ENCODE peak calls at places on chromosomes 11 and 22, in ten cellular contexts. One of them, this sample, is unnamed.

GRCh38 chr11:4393209-4394196 is at the start of gene TRIM21:
- DNase-seq in AG04450: peak
- DNase-seq in heart right ventricle: peak
- DNase-seq in thoracic aorta: peak
- DNase-seq in body of pancreas: peak
- DNase-seq in stomach: peak
- DNase-seq in heart left ventricle: peak
- DNase-seq in ovary: peak
- DNase-seq in dorsolateral prefrontal cortex: peak
- DNase-seq in right lobe of liver: peak
- DNase-seq in this sample: peak

GRCh38 chr22:40009953-40010751 is 15.4 kb downstream of the FAM83F start:
- DNase-seq in stomach: no peak
- DNase-seq in heart left ventricle: no peak
- DNase-seq in ovary: no peak
- DNase-seq in thoracic aorta: no peak
- DNase-seq in dorsolateral prefrontal cortex: no peak
- DNase-seq in AG04450: no peak
- DNase-seq in heart right ventricle: no peak
- DNase-seq in body of pancreas: no peak
- DNase-seq in right lobe of liver: no peak
- DNase-seq in this sample: no peak

GRCh38 chr22:47448231-47449035 is 686.0 kb downstream of the TBC1D22A start:
- DNase-seq in right lobe of liver: no peak
- DNase-seq in thoracic aorta: no peak
- DNase-seq in body of pancreas: no peak
- DNase-seq in dorsolateral prefrontal cortex: no peak
- DNase-seq in ovary: no peak
- DNase-seq in heart left ventricle: no peak
- DNase-seq in stomach: no peak
- DNase-seq in AG04450: no peak
- DNase-seq in heart right ventricle: no peak
- DNase-seq in this sample: peak

GRCh38 chr11:126277780-126278179 is 5.1 kb upstream of the TIRAP start:
- DNase-seq in stomach: no peak
- DNase-seq in ovary: no peak
- DNase-seq in heart right ventricle: no peak
- DNase-seq in body of pancreas: no peak
- DNase-seq in heart left ventricle: no peak
- DNase-seq in AG04450: no peak
- DNase-seq in dorsolateral prefrontal cortex: no peak
- DNase-seq in right lobe of liver: peak
- DNase-seq in thoracic aorta: no peak
- DNase-seq in this sample: no peak

GRCh38 chr11:125903753-125904659 is at the start of gene DDX25:
- DNase-seq in heart right ventricle: no peak
- DNase-seq in right lobe of liver: no peak
- DNase-seq in body of pancreas: no peak
- DNase-seq in heart left ventricle: no peak
- DNase-seq in stomach: no peak
- DNase-seq in thoracic aorta: no peak
- DNase-seq in ovary: no peak
- DNase-seq in dorsolateral prefrontal cortex: peak
- DNase-seq in AG04450: no peak
- DNase-seq in this sample: no peak

GRCh38 chr11:73454987-73455386 is 78.8 kb downstream of the RELT start:
- DNase-seq in heart left ventricle: no peak
- DNase-seq in ovary: no peak
- DNase-seq in dorsolateral prefrontal cortex: peak
- DNase-seq in heart right ventricle: no peak
- DNase-seq in thoracic aorta: no peak
- DNase-seq in right lobe of liver: no peak
- DNase-seq in body of pancreas: no peak
- DNase-seq in stomach: no peak
- DNase-seq in AG04450: no peak
- DNase-seq in this sample: no peak

GRCh38 chr22:50729391-50730012 is 8.5 kb upstream of the ACR start:
- DNase-seq in heart left ventricle: peak
- DNase-seq in ovary: peak
- DNase-seq in heart right ventricle: no peak
- DNase-seq in thoracic aorta: no peak
- DNase-seq in body of pancreas: no peak
- DNase-seq in stomach: no peak
- DNase-seq in dorsolateral prefrontal cortex: peak
- DNase-seq in AG04450: no peak
- DNase-seq in right lobe of liver: no peak
- DNase-seq in this sample: no peak

GRCh38 chr11:59666969-59667368 is 1.9 kb downstream of the PATL1 start:
- DNase-seq in heart right ventricle: no peak
- DNase-seq in body of pancreas: no peak
- DNase-seq in thoracic aorta: no peak
- DNase-seq in dorsolateral prefrontal cortex: no peak
- DNase-seq in stomach: no peak
- DNase-seq in ovary: no peak
- DNase-seq in AG04450: no peak
- DNase-seq in right lobe of liver: no peak
- DNase-seq in heart left ventricle: no peak
- DNase-seq in this sample: no peak

GRCh38 chr11:33060271-33060670 is 20.9 kb downstream of the TCP11L1 start:
- DNase-seq in dorsolateral prefrontal cortex: no peak
- DNase-seq in right lobe of liver: no peak
- DNase-seq in stomach: no peak
- DNase-seq in body of pancreas: no peak
- DNase-seq in ovary: no peak
- DNase-seq in thoracic aorta: no peak
- DNase-seq in AG04450: no peak
- DNase-seq in heart right ventricle: no peak
- DNase-seq in heart left ventricle: no peak
- DNase-seq in this sample: no peak

GRCh38 chr11:106714179-106714578 is 304.1 kb downstream of the GUCY1A2 start:
- DNase-seq in stomach: no peak
- DNase-seq in heart right ventricle: no peak
- DNase-seq in heart left ventricle: no peak
- DNase-seq in AG04450: peak
- DNase-seq in body of pancreas: no peak
- DNase-seq in thoracic aorta: no peak
- DNase-seq in dorsolateral prefrontal cortex: no peak
- DNase-seq in ovary: no peak
- DNase-seq in right lobe of liver: no peak
- DNase-seq in this sample: no peak

GRCh38 chr11:64356498-64357411 is 2.2 kb upstream of the RPS6KA4 start:
- DNase-seq in right lobe of liver: no peak
- DNase-seq in body of pancreas: peak
- DNase-seq in heart left ventricle: no peak
- DNase-seq in ovary: no peak
- DNase-seq in AG04450: no peak
- DNase-seq in stomach: peak
- DNase-seq in heart right ventricle: no peak
- DNase-seq in dorsolateral prefrontal cortex: no peak
- DNase-seq in thoracic aorta: no peak
- DNase-seq in this sample: no peak

DNA sequence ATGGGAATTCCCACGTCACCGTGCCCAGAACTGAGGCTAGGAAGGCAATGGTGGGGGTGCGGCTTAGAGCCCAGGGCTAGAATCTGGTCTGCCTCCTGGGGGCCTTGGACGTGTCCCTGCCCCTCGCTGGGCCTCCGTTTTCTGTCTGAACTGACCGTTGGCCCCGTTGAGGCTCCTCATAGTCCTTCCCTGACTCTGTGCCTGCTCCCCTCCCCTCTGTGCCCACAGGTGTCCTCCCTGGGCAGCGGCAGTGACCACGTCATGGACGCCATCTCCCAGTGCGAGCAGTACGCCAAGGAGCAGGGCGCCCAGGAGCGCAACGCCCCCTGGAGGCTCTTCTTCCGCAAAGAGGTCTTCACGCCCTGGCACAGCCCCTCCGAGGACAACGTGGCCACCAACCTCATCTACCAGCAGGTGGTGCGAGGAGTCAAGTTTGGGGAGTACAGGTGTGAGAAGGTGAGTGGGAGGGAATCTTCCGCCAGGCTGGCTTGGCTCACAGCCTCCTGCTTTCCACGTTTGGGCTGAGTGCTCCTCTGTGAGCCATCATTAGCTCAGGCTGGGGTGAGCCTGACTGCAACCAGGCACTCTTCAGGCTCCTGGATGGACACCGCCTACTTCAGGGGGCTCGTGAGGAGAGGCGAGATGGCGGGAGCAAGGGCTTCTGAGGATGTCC is 63.9 kb downstream of the MYO7A start:
- DNase-seq in stomach: peak
- DNase-seq in heart left ventricle: no peak
- DNase-seq in ovary: peak
- DNase-seq in dorsolateral prefrontal cortex: no peak
- DNase-seq in AG04450: no peak
- DNase-seq in body of pancreas: peak
- DNase-seq in heart right ventricle: peak
- DNase-seq in thoracic aorta: no peak
- DNase-seq in right lobe of liver: no peak
- DNase-seq in this sample: no peak
- TF ChIP-seq CTCF in stomach: peak
- TF ChIP-seq CTCF in heart left ventricle: peak
- TF ChIP-seq CTCF in ovary: peak
- TF ChIP-seq CTCF in dorsolateral prefrontal cortex: no peak
- TF ChIP-seq CTCF in AG04450: peak
- TF ChIP-seq CTCF in body of pancreas: peak
- TF ChIP-seq CTCF in heart right ventricle: peak
- TF ChIP-seq CTCF in thoracic aorta: no peak
- TF ChIP-seq CTCF in right lobe of liver: peak
- TF ChIP-seq CTCF in this sample: peak

DNA sequence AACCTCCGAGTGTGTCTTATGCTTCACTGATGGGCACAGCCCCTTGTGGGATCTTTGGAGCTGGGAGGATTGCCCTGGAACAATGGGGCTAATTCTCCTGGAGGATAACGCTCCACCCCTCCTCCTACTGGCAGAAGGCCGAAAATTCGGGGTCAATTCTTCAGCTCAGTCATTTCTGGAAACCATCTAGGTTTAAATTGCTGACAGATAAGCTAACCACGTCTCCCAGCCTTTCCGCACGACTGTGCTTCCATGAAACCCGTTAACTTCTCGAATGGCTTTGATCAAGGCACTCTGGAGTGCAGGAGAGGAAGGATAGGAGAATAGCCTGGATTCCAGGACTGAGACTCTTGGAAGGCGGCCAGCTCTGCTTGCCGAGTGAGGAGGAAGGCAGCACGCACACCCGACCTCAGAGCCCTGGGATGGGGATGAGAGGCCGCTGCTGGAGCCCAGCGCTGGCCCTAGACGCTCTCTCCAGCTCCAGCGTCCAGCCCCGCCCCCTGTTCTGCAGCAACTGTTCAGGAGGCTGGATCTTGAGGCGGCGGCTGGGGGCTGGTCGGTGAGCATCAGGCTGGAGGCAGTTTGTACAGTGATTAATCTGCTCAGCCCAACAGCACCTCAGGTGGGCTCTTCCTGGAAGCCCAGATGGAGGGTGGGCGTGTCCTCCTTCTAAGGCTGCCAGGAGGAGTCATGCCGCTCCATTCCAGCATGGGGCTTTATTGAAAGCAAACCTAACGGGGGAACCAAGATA is 176.7 kb upstream of the NCAM1 start:
- DNase-seq in AG04450: no peak
- DNase-seq in stomach: no peak
- DNase-seq in body of pancreas: peak
- DNase-seq in heart right ventricle: peak
- DNase-seq in dorsolateral prefrontal cortex: peak
- DNase-seq in thoracic aorta: peak
- DNase-seq in right lobe of liver: peak
- DNase-seq in ovary: peak
- DNase-seq in heart left ventricle: peak
- DNase-seq in this sample: peak
- H3K4me3 ChIP-seq in AG04450: no peak
- H3K4me3 ChIP-seq in stomach: no peak
- H3K4me3 ChIP-seq in body of pancreas: no peak
- H3K4me3 ChIP-seq in heart right ventricle: peak
- H3K4me3 ChIP-seq in dorsolateral prefrontal cortex: peak
- H3K4me3 ChIP-seq in thoracic aorta: peak
- H3K4me3 ChIP-seq in right lobe of liver: no peak
- H3K4me3 ChIP-seq in ovary: peak
- H3K4me3 ChIP-seq in heart left ventricle: peak
- H3K4me3 ChIP-seq in this sample: peak

GRCh38 chr22:17724678-17725464 is 49.4 kb downstream of the BID start:
- DNase-seq in thoracic aorta: no peak
- DNase-seq in stomach: no peak
- DNase-seq in ovary: no peak
- DNase-seq in dorsolateral prefrontal cortex: no peak
- DNase-seq in heart right ventricle: no peak
- DNase-seq in right lobe of liver: no peak
- DNase-seq in heart left ventricle: no peak
- DNase-seq in AG04450: no peak
- DNase-seq in body of pancreas: no peak
- DNase-seq in this sample: no peak
- H3K27ac ChIP-seq in thoracic aorta: peak
- H3K27ac ChIP-seq in stomach: no peak
- H3K27ac ChIP-seq in ovary: no peak
- H3K27ac ChIP-seq in dorsolateral prefrontal cortex: peak
- H3K27ac ChIP-seq in heart right ventricle: peak
- H3K27ac ChIP-seq in right lobe of liver: no peak
- H3K27ac ChIP-seq in heart left ventricle: peak
- H3K27ac ChIP-seq in AG04450: no peak
- H3K27ac ChIP-seq in body of pancreas: no peak
- H3K27ac ChIP-seq in this sample: peak

GRCh38 chr22:36303115-36303467 is 50.2 kb downstream of the APOL1 start:
- DNase-seq in thoracic aorta: no peak
- DNase-seq in right lobe of liver: no peak
- DNase-seq in ovary: no peak
- DNase-seq in heart right ventricle: no peak
- DNase-seq in body of pancreas: no peak
- DNase-seq in stomach: no peak
- DNase-seq in heart left ventricle: no peak
- DNase-seq in dorsolateral prefrontal cortex: no peak
- DNase-seq in AG04450: no peak
- DNase-seq in this sample: no peak

GRCh38 chr22:36300396-36301212 is 47.7 kb downstream of the APOL1 start:
- DNase-seq in heart left ventricle: no peak
- DNase-seq in right lobe of liver: no peak
- DNase-seq in ovary: no peak
- DNase-seq in thoracic aorta: no peak
- DNase-seq in dorsolateral prefrontal cortex: no peak
- DNase-seq in stomach: no peak
- DNase-seq in heart right ventricle: no peak
- DNase-seq in AG04450: no peak
- DNase-seq in body of pancreas: no peak
- DNase-seq in this sample: no peak

GRCh38 chr22:36301384-36301828 is 48.5 kb downstream of the APOL1 start:
- DNase-seq in heart left ventricle: no peak
- DNase-seq in dorsolateral prefrontal cortex: peak
- DNase-seq in right lobe of liver: peak
- DNase-seq in thoracic aorta: no peak
- DNase-seq in AG04450: peak
- DNase-seq in body of pancreas: peak
- DNase-seq in ovary: peak
- DNase-seq in stomach: peak
- DNase-seq in heart right ventricle: peak
- DNase-seq in this sample: peak

GRCh38 chr22:36302439-36303114 is 49.6 kb downstream of the APOL1 start:
- DNase-seq in thoracic aorta: no peak
- DNase-seq in heart left ventricle: no peak
- DNase-seq in ovary: no peak
- DNase-seq in body of pancreas: no peak
- DNase-seq in dorsolateral prefrontal cortex: no peak
- DNase-seq in right lobe of liver: no peak
- DNase-seq in AG04450: no peak
- DNase-seq in heart right ventricle: no peak
- DNase-seq in stomach: no peak
- DNase-seq in this sample: no peak

GRCh38 chr22:36301851-36302250 is 48.9 kb downstream of the APOL1 start:
- DNase-seq in body of pancreas: no peak
- DNase-seq in dorsolateral prefrontal cortex: no peak
- DNase-seq in heart left ventricle: no peak
- DNase-seq in heart right ventricle: no peak
- DNase-seq in AG04450: peak
- DNase-seq in thoracic aorta: no peak
- DNase-seq in stomach: no peak
- DNase-seq in right lobe of liver: no peak
- DNase-seq in ovary: no peak
- DNase-seq in this sample: no peak
- TF ChIP-seq CTCF in body of pancreas: no peak
- TF ChIP-seq CTCF in dorsolateral prefrontal cortex: no peak
- TF ChIP-seq CTCF in heart left ventricle: no peak
- TF ChIP-seq CTCF in heart right ventricle: no peak
- TF ChIP-seq CTCF in AG04450: no peak
- TF ChIP-seq CTCF in thoracic aorta: no peak
- TF ChIP-seq CTCF in stomach: no peak
- TF ChIP-seq CTCF in right lobe of liver: no peak
- TF ChIP-seq CTCF in ovary: no peak
- TF ChIP-seq CTCF in this sample: no peak

This sample was measured in right atrium auricular region.